ENCODE peak calls at places on chromosome 1, in six cellular contexts. One of them, this sample, is unnamed.

GRCh38 chr1:165747632-165748452 is 20.8 kb downstream of the TMCO1 start:
- DNase-seq in IMR-90: no peak
- DNase-seq in H9: no peak
- DNase-seq in neuronal stem cell: no peak
- DNase-seq in H1: no peak
- DNase-seq in mesendoderm: peak
- DNase-seq in this sample: no peak

GRCh38 chr1:104617474-104617873 is 867.8 kb downstream of the AMY1C start:
- DNase-seq in IMR-90: no peak
- DNase-seq in H9: no peak
- DNase-seq in neuronal stem cell: no peak
- DNase-seq in H1: no peak
- DNase-seq in mesendoderm: no peak
- DNase-seq in this sample: no peak

GRCh38 chr1:230286890-230287269 is 139.3 kb downstream of the PGBD5 start:
- DNase-seq in IMR-90: no peak
- DNase-seq in H9: no peak
- DNase-seq in neuronal stem cell: no peak
- DNase-seq in H1: no peak
- DNase-seq in mesendoderm: no peak
- DNase-seq in this sample: no peak

GRCh38 chr1:55751776-55752175 is 536.6 kb upstream of the USP24 start:
- DNase-seq in IMR-90: peak
- DNase-seq in H9: no peak
- DNase-seq in neuronal stem cell: no peak
- DNase-seq in H1: no peak
- DNase-seq in mesendoderm: no peak
- DNase-seq in this sample: no peak

GRCh38 chr1:108000620-108001105 is 35.7 kb upstream of the VAV3 start:
- DNase-seq in IMR-90: peak
- DNase-seq in H9: no peak
- DNase-seq in neuronal stem cell: no peak
- DNase-seq in H1: no peak
- DNase-seq in mesendoderm: no peak
- DNase-seq in this sample: peak

GRCh38 chr1:7301346-7301993 is 469.6 kb upstream of the VAMP3 start:
- DNase-seq in IMR-90: peak
- DNase-seq in H9: no peak
- DNase-seq in neuronal stem cell: no peak
- DNase-seq in H1: peak
- DNase-seq in mesendoderm: no peak
- DNase-seq in this sample: no peak

GRCh38 chr1:60262701-60263100 is 189.1 kb upstream of the C1orf87 start:
- DNase-seq in IMR-90: no peak
- DNase-seq in H9: no peak
- DNase-seq in neuronal stem cell: no peak
- DNase-seq in H1: no peak
- DNase-seq in mesendoderm: no peak
- DNase-seq in this sample: no peak

GRCh38 chr1:38735651-38736161 is 123.9 kb downstream of the RRAGC start:
- DNase-seq in IMR-90: peak
- DNase-seq in H9: no peak
- DNase-seq in neuronal stem cell: no peak
- DNase-seq in H1: no peak
- DNase-seq in mesendoderm: no peak
- DNase-seq in this sample: peak

GRCh38 chr1:168752171-168752570 is 23.2 kb upstream of the DPT start:
- DNase-seq in IMR-90: no peak
- DNase-seq in H9: no peak
- DNase-seq in neuronal stem cell: no peak
- DNase-seq in H1: no peak
- DNase-seq in mesendoderm: no peak
- DNase-seq in this sample: peak
- H2BK5ac ChIP-seq in IMR-90: no peak
- H2BK5ac ChIP-seq in H9: no peak
- H2BK5ac ChIP-seq in neuronal stem cell: no peak
- H2BK5ac ChIP-seq in H1: no peak
- H2BK5ac ChIP-seq in mesendoderm: no peak
- H2BK5ac ChIP-seq in this sample: no peak

GRCh38 chr1:46247433-46248121 is at the start of gene RAD54L:
- DNase-seq in IMR-90: peak
- DNase-seq in H9: peak
- DNase-seq in neuronal stem cell: peak
- DNase-seq in H1: peak
- DNase-seq in mesendoderm: peak
- DNase-seq in this sample: peak
- H2BK5ac ChIP-seq in IMR-90: peak
- H2BK5ac ChIP-seq in H9: peak
- H2BK5ac ChIP-seq in neuronal stem cell: no peak
- H2BK5ac ChIP-seq in H1: peak
- H2BK5ac ChIP-seq in mesendoderm: peak
- H2BK5ac ChIP-seq in this sample: no peak

GRCh38 chr1:80036690-80037432 is 1030.3 kb upstream of the ADGRL4 start:
- DNase-seq in IMR-90: no peak
- DNase-seq in H9: no peak
- DNase-seq in neuronal stem cell: no peak
- DNase-seq in H1: no peak
- DNase-seq in mesendoderm: no peak
- DNase-seq in this sample: no peak
- H2BK5ac ChIP-seq in IMR-90: no peak
- H2BK5ac ChIP-seq in H9: no peak
- H2BK5ac ChIP-seq in neuronal stem cell: no peak
- H2BK5ac ChIP-seq in H1: no peak
- H2BK5ac ChIP-seq in mesendoderm: no peak
- H2BK5ac ChIP-seq in this sample: no peak

GRCh38 chr1:190847166-190847565 is 369.5 kb upstream of the BRINP3 start:
- DNase-seq in IMR-90: no peak
- DNase-seq in H9: no peak
- DNase-seq in neuronal stem cell: no peak
- DNase-seq in H1: no peak
- DNase-seq in mesendoderm: no peak
- DNase-seq in this sample: no peak
- H2BK5ac ChIP-seq in IMR-90: no peak
- H2BK5ac ChIP-seq in H9: no peak
- H2BK5ac ChIP-seq in neuronal stem cell: no peak
- H2BK5ac ChIP-seq in H1: no peak
- H2BK5ac ChIP-seq in mesendoderm: no peak
- H2BK5ac ChIP-seq in this sample: no peak

DNA sequence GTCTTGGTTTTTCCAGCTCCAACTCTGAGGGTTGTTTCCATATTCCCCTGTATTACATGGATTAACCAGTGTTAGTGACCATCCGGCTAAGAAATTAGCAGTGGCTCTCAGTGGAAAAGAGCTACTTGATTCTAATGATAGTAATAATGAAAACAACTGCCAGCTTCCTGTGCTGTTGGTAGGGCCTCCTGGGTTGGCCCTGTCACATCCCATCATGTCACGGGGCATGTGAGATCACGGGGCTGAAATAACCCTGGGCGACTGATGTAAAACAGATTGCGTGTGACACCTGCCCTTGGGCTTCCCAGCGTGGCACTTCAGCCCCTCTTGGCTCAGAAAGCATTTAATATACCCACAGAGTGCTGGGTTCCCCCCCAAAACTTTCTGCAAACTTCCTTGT is 149.0 kb downstream of the ROR1 start:
- DNase-seq in IMR-90: no peak
- DNase-seq in H9: no peak
- DNase-seq in neuronal stem cell: no peak
- DNase-seq in H1: no peak
- DNase-seq in mesendoderm: no peak
- DNase-seq in this sample: no peak
- H2BK5ac ChIP-seq in IMR-90: no peak
- H2BK5ac ChIP-seq in H9: no peak
- H2BK5ac ChIP-seq in neuronal stem cell: no peak
- H2BK5ac ChIP-seq in H1: no peak
- H2BK5ac ChIP-seq in mesendoderm: no peak
- H2BK5ac ChIP-seq in this sample: no peak

DNA sequence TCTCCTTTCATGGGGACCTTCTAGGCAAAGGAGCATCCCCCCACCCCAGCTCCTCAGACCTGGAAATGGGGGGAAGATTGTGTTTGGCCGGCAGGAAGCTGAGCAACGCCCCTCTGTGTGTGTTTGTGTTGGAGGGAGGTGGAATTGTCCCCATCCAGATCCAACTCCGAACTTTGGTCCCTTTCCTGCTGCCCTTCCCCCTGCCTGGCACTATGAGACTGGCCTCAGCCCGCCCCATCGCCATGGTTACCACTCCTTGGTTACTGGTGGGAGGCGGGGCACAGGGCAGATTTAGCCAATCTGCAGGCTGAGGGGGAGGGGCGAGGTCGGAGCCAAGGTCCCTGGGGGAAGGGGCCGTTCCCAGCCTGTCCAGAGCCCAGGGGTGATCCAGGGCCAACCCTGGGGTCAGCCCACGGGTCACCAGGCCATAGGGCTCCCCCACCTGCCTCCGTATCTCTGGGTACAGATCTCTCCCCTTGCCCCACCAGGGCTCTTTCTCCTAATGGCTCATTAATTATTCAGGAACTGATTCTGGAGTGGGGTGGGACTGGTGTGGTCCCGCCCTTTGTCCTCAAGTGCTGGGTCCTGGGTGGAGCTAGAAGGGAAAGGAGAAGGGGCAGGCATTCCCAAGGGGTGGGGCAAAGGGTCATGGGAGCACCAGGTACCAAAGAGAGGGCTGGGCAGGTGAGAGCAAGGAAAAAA is 15.2 kb downstream of the PTPRF start:
- DNase-seq in IMR-90: no peak
- DNase-seq in H9: peak
- DNase-seq in neuronal stem cell: peak
- DNase-seq in H1: peak
- DNase-seq in mesendoderm: peak
- DNase-seq in this sample: peak
- H2BK5ac ChIP-seq in IMR-90: no peak
- H2BK5ac ChIP-seq in H9: no peak
- H2BK5ac ChIP-seq in neuronal stem cell: peak
- H2BK5ac ChIP-seq in H1: peak
- H2BK5ac ChIP-seq in mesendoderm: no peak
- H2BK5ac ChIP-seq in this sample: no peak

DNA sequence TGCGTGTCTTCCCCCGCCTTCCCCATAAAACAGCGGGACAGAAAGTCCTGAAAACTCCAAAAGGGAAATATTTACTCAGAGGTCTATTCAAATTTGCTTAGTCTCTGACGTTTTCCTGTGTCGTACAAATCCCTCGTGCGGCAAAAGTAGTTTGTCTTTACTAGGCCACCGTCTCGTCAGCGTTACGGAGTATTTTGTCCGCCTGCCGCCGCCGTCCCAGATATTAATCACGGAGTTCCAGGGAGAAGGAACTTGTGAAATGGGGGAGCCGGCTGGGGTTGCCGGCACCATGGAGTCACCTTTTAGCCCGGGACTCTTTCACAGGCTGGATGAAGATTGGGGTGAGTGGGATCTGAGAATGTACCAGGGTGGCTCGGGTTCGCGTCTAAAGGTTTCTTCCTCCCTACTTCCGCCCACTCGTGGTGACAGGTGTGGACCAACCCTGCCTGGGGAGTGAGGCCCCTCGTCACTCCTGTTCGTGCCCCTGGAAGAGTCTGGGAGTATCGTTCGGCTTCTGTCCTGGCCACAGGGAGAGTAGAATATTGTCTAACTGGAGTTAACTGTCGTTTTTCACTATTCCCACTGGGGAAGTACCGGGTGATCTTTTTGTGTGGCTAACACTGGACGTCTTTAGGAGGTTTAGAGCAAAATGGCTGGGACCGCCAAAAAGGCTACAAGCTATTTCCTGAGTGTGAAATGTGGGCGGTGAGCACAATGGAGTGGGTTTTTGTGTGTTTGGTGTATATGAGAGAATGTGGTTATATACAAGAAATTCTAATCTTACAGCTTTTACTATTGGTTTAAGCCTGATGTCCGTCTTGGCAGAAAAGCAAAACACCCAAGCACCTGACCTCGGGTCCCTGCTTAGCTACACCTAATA is at the start of gene ATF6:
- DNase-seq in IMR-90: peak
- DNase-seq in H9: peak
- DNase-seq in neuronal stem cell: peak
- DNase-seq in H1: peak
- DNase-seq in mesendoderm: peak
- DNase-seq in this sample: peak
- H2BK5ac ChIP-seq in IMR-90: peak
- H2BK5ac ChIP-seq in H9: no peak
- H2BK5ac ChIP-seq in neuronal stem cell: no peak
- H2BK5ac ChIP-seq in H1: no peak
- H2BK5ac ChIP-seq in mesendoderm: no peak
- H2BK5ac ChIP-seq in this sample: no peak

DNA sequence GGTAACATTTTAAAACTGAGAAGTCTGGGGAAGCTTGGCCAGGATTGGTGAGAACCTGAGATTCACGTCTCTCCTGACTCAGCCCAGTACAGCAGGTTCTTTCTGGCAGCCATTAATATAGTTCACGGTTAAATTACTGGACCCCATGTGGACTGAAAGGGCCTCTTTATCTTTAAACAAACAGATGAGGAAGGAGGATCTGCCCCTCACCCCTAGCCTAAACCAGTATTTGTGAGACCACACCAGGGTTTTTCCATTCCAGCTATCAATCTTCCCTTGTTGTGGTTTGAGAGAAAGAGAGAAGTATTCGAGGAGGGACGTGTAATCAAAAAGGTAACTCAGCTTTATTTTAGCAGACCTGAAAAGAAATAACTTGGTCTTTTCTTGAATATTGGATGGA is 137.1 kb downstream of the PROX1 start:
- DNase-seq in IMR-90: no peak
- DNase-seq in H9: no peak
- DNase-seq in neuronal stem cell: no peak
- DNase-seq in H1: no peak
- DNase-seq in mesendoderm: no peak
- DNase-seq in this sample: no peak
- H2BK5ac ChIP-seq in IMR-90: no peak
- H2BK5ac ChIP-seq in H9: no peak
- H2BK5ac ChIP-seq in neuronal stem cell: no peak
- H2BK5ac ChIP-seq in H1: no peak
- H2BK5ac ChIP-seq in mesendoderm: no peak
- H2BK5ac ChIP-seq in this sample: no peak